ENCODE peak calls at places on chromosomes 12 and 14, in five cellular contexts. W is GM12878, F is HCT116, T is tibial nerve, K is BE2C. I is an unnamed sample.

GRCh38 chr12:104737113-104737512 is 221.0 kb downstream of the SLC41A2 start:
- DNase-seq in K (no peak), F (no peak), T (no peak), W (no peak), I (no peak)

GRCh38 chr12:51334774-51335173 is 10.8 kb upstream of the BIN2 start:
- DNase-seq in T (no peak), F (no peak), W (no peak), K (no peak), I (no peak)

GRCh38 chr12:9796916-9797315 is 30.4 kb upstream of the KLRF1 start:
- DNase-seq in W (no peak), T (no peak), K (no peak), F (no peak), I (no peak)

GRCh38 chr14:89277229-89277628 is 139.8 kb downstream of the FOXN3 start:
- DNase-seq in K (no peak), W (no peak), T (no peak), F (no peak), I (no peak)

GRCh38 chr12:127236491-127236890 is 1030.5 kb upstream of the TMEM132C start:
- DNase-seq in W (no peak), K (no peak), F (no peak), T (no peak), I (no peak)

GRCh38 chr12:84697141-84697540 is 215.5 kb downstream of the SLC6A15 start:
- DNase-seq in K (no peak), T (no peak), W (no peak), F (no peak), I (no peak)

GRCh38 chr14:97337267-97337666 is 540.1 kb downstream of the VRK1 start:
- DNase-seq in K (no peak), F (no peak), W (no peak), T (no peak), I (peak)

GRCh38 chr12:39763894-39764176 is 144.2 kb upstream of the ABCD2 start:
- DNase-seq in T (no peak), W (no peak), K (no peak), F (no peak), I (no peak)

GRCh38 chr14:69246331-69246730 is 13.6 kb upstream of the GALNT16 start:
- DNase-seq in K (no peak), F (no peak), W (no peak), T (no peak), I (no peak)

GRCh38 chr14:105168093-105168420 is 519 bp downstream of the JAG2 start:
- DNase-seq in F (no peak), W (no peak), K (no peak), T (no peak), I (no peak)

GRCh38 chr14:102903248-102903888 is 19.1 kb upstream of the AMN start:
- DNase-seq in F (no peak), K (no peak), W (no peak), T (no peak), I (no peak)

GRCh38 chr12:80710727-80711066 is 3.3 kb downstream of the MYF6 start:
- DNase-seq in F (no peak), W (no peak), K (no peak), T (no peak), I (no peak)
- H3K4me3 ChIP-seq in F (no peak), W (no peak), K (no peak), T (no peak), I (no peak)

GRCh38 chr12:19183121-19183838 is 53.7 kb downstream of the PLEKHA5 start:
- DNase-seq in K (no peak), F (no peak), W (no peak), T (no peak), I (peak)
- TF ChIP-seq CTCF in K (peak), F (peak), W (no peak), T (peak), I (no peak)

GRCh38 chr12:92649511-92650227 is 53.1 kb upstream of the PLEKHG7 start:
- DNase-seq in K (peak), W (peak), F (peak), T (peak), I (peak)
- H3K4me3 ChIP-seq in K (no peak), W (no peak), F (no peak), T (no peak), I (no peak)

GRCh38 chr14:75970989-75971388 is 10.8 kb downstream of the TGFB3 start:
- DNase-seq in F (no peak), W (no peak), K (no peak), T (no peak), I (no peak)
- TF ChIP-seq CTCF in F (peak), W (no peak), K (no peak), T (no peak), I (no peak)

GRCh38 chr12:124946440-124946793 is 32.0 kb upstream of the UBC start:
- DNase-seq in F (no peak), W (no peak), K (no peak), T (no peak), I (no peak)
- H3K4me3 ChIP-seq in F (no peak), W (no peak), K (no peak), T (no peak), I (no peak)

GRCh38 chr12:92717202-92717601 is 14.4 kb downstream of the PLEKHG7 start:
- DNase-seq in W (no peak), T (peak), K (no peak), F (peak), I (no peak)
- TF ChIP-seq CTCF in W (no peak), T (no peak), K (peak), F (peak), I (no peak)

GRCh38 chr14:64198021-64198420 is 96.2 kb downstream of the ESR2 start:
- DNase-seq in F (no peak), W (no peak), K (no peak), T (no peak), I (no peak)
- H3K4me3 ChIP-seq in F (no peak), W (no peak), K (no peak), T (no peak), I (no peak)

GRCh38 chr12:46110928-46111699 is 120.7 kb upstream of the SCAF11 start:
- DNase-seq in F (no peak), K (no peak), T (no peak), W (no peak), I (peak)
- TF ChIP-seq CTCF in F (peak), K (no peak), T (no peak), W (peak), I (peak)

GRCh38 chr12:83537428-83538053 is 850.8 kb downstream of the TMTC2 start:
- DNase-seq in T (no peak), F (no peak), W (no peak), K (no peak), I (no peak)
- H3K4me3 ChIP-seq in T (no peak), F (no peak), W (no peak), K (no peak), I (no peak)

I was measured in GM12865.